ENCODE peak calls at places on chromosomes 3 and 15, in nine cellular contexts. F, D, K, B, U, S, T, C and Z are unnamed samples.

GRCh38 chr3:141000691-141001090 is 50.5 kb upstream of the SPSB4 start:
- DNase-seq in S (no peak), C (no peak), T (no peak), F (no peak), B (no peak), U (no peak), K (no peak), D (no peak), Z (no peak)

GRCh38 chr15:94306700-94307650 is 75.6 kb downstream of the MCTP2 start:
- DNase-seq in U (no peak), D (peak; percentile 3), F (no peak), C (no peak), S (no peak), K (no peak), T (no peak), B (peak; percentile 28), Z (no peak)

GRCh38 chr3:63656791-63657190 is 4.3 kb downstream of the SNTN start:
- DNase-seq in U (no peak), F (no peak), K (no peak), T (no peak), C (no peak), B (no peak), S (no peak), D (no peak), Z (no peak)

GRCh38 chr3:38283810-38284775 is 2.0 kb downstream of the SLC22A14 start:
- DNase-seq in S (no peak), K (no peak), F (no peak), U (no peak), B (no peak), C (no peak), T (no peak), D (no peak), Z (no peak)

GRCh38 chr3:134326760-134327593 is 47.3 kb downstream of the AMOTL2 start:
- DNase-seq in C (peak; percentile 54), T (no peak), D (no peak), S (no peak), F (no peak), U (no peak), K (no peak), B (no peak), Z (no peak)

GRCh38 chr3:71585891-71586809 is 2.6 kb upstream of the FOXP1 start:
- DNase-seq in S (peak; percentile 67), T (no peak), D (peak; percentile 49), C (no peak), B (peak; percentile 53), U (no peak), K (no peak), F (peak; percentile 20), Z (no peak)

GRCh38 chr3:41848745-41849574 is 112.9 kb downstream of the ULK4 start:
- DNase-seq in B (no peak), K (no peak), D (no peak), F (no peak), U (no peak), T (no peak), C (no peak), S (no peak), Z (no peak)

GRCh38 chr15:40932146-40932545 is 3.0 kb downstream of the DLL4 start:
- DNase-seq in K (no peak), B (no peak), U (no peak), D (no peak), F (no peak), T (no peak), S (no peak), C (no peak), Z (no peak)

GRCh38 chr3:121748638-121749275 is 784 bp downstream of the GOLGB1 start:
- DNase-seq in D (peak; percentile 5), F (no peak), C (peak; percentile 64), S (peak; percentile 61), K (no peak), U (no peak), T (no peak), B (peak; percentile 32), Z (no peak)

GRCh38 chr15:65418596-65418995 is 4.2 kb downstream of the IGDCC4 start:
- DNase-seq in U (no peak), K (no peak), T (no peak), D (no peak), S (no peak), F (no peak), C (no peak), B (no peak), Z (no peak)

GRCh38 chr3:33091746-33092145 is 5.2 kb downstream of the GLB1 start:
- DNase-seq in T (no peak), D (no peak), C (no peak), B (no peak), S (no peak), K (no peak), U (no peak), F (no peak), Z (no peak)

GRCh38 chr15:31590609-31591008 is 264.0 kb downstream of the KLF13 start:
- DNase-seq in T (no peak), U (no peak), S (no peak), C (no peak), B (no peak), K (no peak), D (no peak), F (no peak), Z (no peak)

GRCh38 chr3:132486086-132486485 is 68.8 kb downstream of the DNAJC13 start:
- DNase-seq in U (no peak), F (no peak), D (no peak), C (no peak), B (no peak), S (no peak), T (no peak), K (no peak), Z (no peak)

GRCh38 chr15:28935316-28935715 is 49.5 kb downstream of the APBA2 start:
- DNase-seq in T (peak; percentile 33), F (peak; percentile 41), K (peak; percentile 37), S (peak; percentile 13), U (no peak), B (no peak), C (no peak), D (no peak), Z (no peak)

GRCh38 chr15:74988007-74988800 is 7.2 kb upstream of the SCAMP5 start:
- DNase-seq in S (peak; percentile 48), C (no peak), B (peak; percentile 15), T (no peak), U (no peak), F (peak; percentile 73), D (no peak), K (peak; percentile 68), Z (no peak)

GRCh38 chr15:95550702-95551101 is 779.8 kb upstream of the NR2F2 start:
- DNase-seq in S (no peak), F (no peak), T (no peak), K (no peak), C (no peak), B (no peak), D (no peak), U (no peak), Z (no peak)

GRCh38 chr3:189363856-189364255 is 192.1 kb downstream of the TPRG1 start:
- DNase-seq in K (no peak), T (no peak), D (no peak), U (no peak), S (no peak), C (no peak), F (no peak), B (no peak), Z (no peak)

GRCh38 chr3:73137736-73138403 is 76.4 kb downstream of the EBLN2 start:
- DNase-seq in T (no peak), S (no peak), U (no peak), C (no peak), F (peak; percentile 88), B (no peak), K (no peak), D (no peak), Z (no peak)

GRCh38 chr3:44098666-44099065 is 143.0 kb upstream of the TOPAZ1 start:
- DNase-seq in T (no peak), U (no peak), D (no peak), C (no peak), F (no peak), B (no peak), S (no peak), K (no peak), Z (no peak)

GRCh38 chr3:11221818-11222217 is 50.4 kb upstream of the ATG7 start:
- DNase-seq in T (no peak), F (no peak), U (no peak), S (peak; percentile 19), D (no peak), B (no peak), C (no peak), K (no peak), Z (no peak)

GRCh38 chr3:111534701-111535100 is 7.3 kb upstream of the CD96 start:
- DNase-seq in U (no peak), F (no peak), D (no peak), T (no peak), K (no peak), B (no peak), C (no peak), S (no peak), Z (no peak)

GRCh38 chr3:123105201-123106189 is 38.7 kb downstream of the PDIA5 start:
- DNase-seq in B (no peak), U (no peak), C (no peak), F (no peak), D (no peak), T (no peak), S (no peak), K (no peak), Z (no peak)

GRCh38 chr3:122415762-122416654 is at the start of gene WDR5B:
- DNase-seq in T (peak; percentile 98), S (no peak), D (peak; percentile 98), F (peak; percentile 98), C (peak; percentile 97), B (peak; percentile 99), K (peak; percentile 97), U (peak; percentile 98), Z (peak; percentile 96)

GRCh38 chr3:194631696-194632095 is 1.5 kb downstream of the TMEM44 start:
- DNase-seq in C (no peak), S (no peak), D (no peak), K (no peak), B (no peak), U (peak; percentile 5), F (no peak), T (no peak), Z (no peak)

GRCh38 chr3:72597756-72598195 is 250.5 kb downstream of the SHQ1 start:
- DNase-seq in C (no peak), F (peak; percentile 68), D (no peak), B (no peak), U (no peak), K (no peak), T (no peak), S (no peak), Z (no peak)

GRCh38 chr3:122030381-122031122 is 8.5 kb upstream of the ILDR1 start:
- DNase-seq in D (no peak), F (no peak), K (no peak), C (no peak), B (peak; percentile 6), S (no peak), T (no peak), U (no peak), Z (no peak)

GRCh38 chr15:62164500-62165028 is 521 bp downstream of the C2CD4B start:
- DNase-seq in U (no peak), C (peak; percentile 39), T (peak; percentile 17), K (peak; percentile 47), S (no peak), D (no peak), B (no peak), F (peak; percentile 11), Z (no peak)

GRCh38 chr15:48861813-48862431 is 16.0 kb upstream of the EID1 start:
- DNase-seq in U (no peak), S (peak; percentile 74), C (no peak), T (peak; percentile 32), D (peak; percentile 63), B (peak; percentile 72), F (peak; percentile 67), K (peak; percentile 54), Z (no peak)

GRCh38 chr15:47300596-47300995 is 416.7 kb upstream of the SEMA6D start:
- DNase-seq in F (no peak), D (no peak), T (no peak), C (no peak), U (no peak), S (no peak), K (no peak), B (no peak), Z (no peak)